ENCODE peak calls at places on chromosomes 6 and 20, in seven cellular contexts. I, H, M, U, R, B and E are unnamed samples.

GRCh38 chr6:9539231-9539755 is 875.6 kb downstream of the TFAP2A start:
- DNase-seq in U (no peak), R (no peak), B (no peak), H (no peak), I (no peak), M (no peak), E (no peak)

GRCh38 chr6:11436508-11437096 is 100.9 kb upstream of the TMEM170B start:
- DNase-seq in B (no peak), R (no peak), M (no peak), H (no peak), U (no peak), I (no peak), E (no peak)

GRCh38 chr6:26307830-26308229 is 57.2 kb upstream of the BTN3A2 start:
- DNase-seq in M (no peak), I (no peak), U (no peak), R (no peak), B (no peak), H (no peak), E (no peak)

GRCh38 chr6:32944265-32944664 is 3.4 kb upstream of the HLA-DMB start:
- DNase-seq in B (no peak), I (no peak), H (no peak), R (no peak), U (no peak), M (no peak), E (no peak)

GRCh38 chr20:56795492-56795891 is 166.4 kb downstream of the TFAP2C start:
- DNase-seq in H (no peak), B (no peak), I (no peak), U (no peak), M (no peak), R (no peak), E (no peak)

GRCh38 chr6:85185977-85186376 is 263.9 kb upstream of the NT5E start:
- DNase-seq in M (no peak), R (no peak), U (no peak), B (no peak), I (no peak), H (peak; percentile 72), E (peak; percentile 71)

GRCh38 chr20:57649617-57650015 is 29.4 kb upstream of the ZBP1 start:
- DNase-seq in I (no peak), R (no peak), M (no peak), H (no peak), U (no peak), B (no peak), E (no peak)

GRCh38 chr6:124887872-124888580 is 74.2 kb upstream of the RNF217 start:
- DNase-seq in H (no peak), B (no peak), I (no peak), R (no peak), M (no peak), U (no peak), E (no peak)

GRCh38 chr6:146029573-146030184 is 817 bp downstream of the GRM1 start:
- DNase-seq in H (no peak), U (no peak), I (peak; percentile 31), R (no peak), B (no peak), M (no peak), E (no peak)

GRCh38 chr6:167572841-167573271 is 248.0 kb downstream of the TTLL2 start:
- DNase-seq in M (no peak), R (no peak), B (no peak), I (peak; percentile 78), U (no peak), H (no peak), E (no peak)

GRCh38 chr6:130467146-130467545 is 101.3 kb downstream of the TMEM200A start:
- DNase-seq in U (no peak), M (no peak), B (no peak), H (no peak), I (no peak), R (no peak), E (no peak)

GRCh38 chr20:19552896-19553180 is 205.2 kb upstream of the RIN2 start:
- DNase-seq in B (no peak), I (no peak), R (no peak), M (no peak), U (no peak), H (no peak), E (no peak)

GRCh38 chr6:1771324-1771723 is 161.6 kb downstream of the FOXC1 start:
- DNase-seq in B (no peak), H (peak; percentile 68), M (no peak), U (no peak), R (no peak), I (no peak), E (peak; percentile 27)

GRCh38 chr20:23659989-23660837 is 22.5 kb upstream of the CST3 start:
- DNase-seq in I (no peak), R (no peak), M (no peak), U (no peak), B (no peak), H (peak; percentile 77), E (peak; percentile 44)

GRCh38 chr20:23663180-23663579 is 25.4 kb upstream of the CST3 start:
- DNase-seq in B (no peak), H (no peak), R (no peak), I (no peak), M (no peak), U (no peak), E (no peak)

GRCh38 chr20:23658989-23659609 is 21.3 kb upstream of the CST3 start:
- DNase-seq in M (no peak), R (no peak), H (no peak), U (no peak), I (no peak), B (no peak), E (no peak)

GRCh38 chr20:23662276-23662870 is 24.6 kb upstream of the CST3 start:
- DNase-seq in I (no peak), M (no peak), R (no peak), B (no peak), H (no peak), U (no peak), E (no peak)

DNA sequence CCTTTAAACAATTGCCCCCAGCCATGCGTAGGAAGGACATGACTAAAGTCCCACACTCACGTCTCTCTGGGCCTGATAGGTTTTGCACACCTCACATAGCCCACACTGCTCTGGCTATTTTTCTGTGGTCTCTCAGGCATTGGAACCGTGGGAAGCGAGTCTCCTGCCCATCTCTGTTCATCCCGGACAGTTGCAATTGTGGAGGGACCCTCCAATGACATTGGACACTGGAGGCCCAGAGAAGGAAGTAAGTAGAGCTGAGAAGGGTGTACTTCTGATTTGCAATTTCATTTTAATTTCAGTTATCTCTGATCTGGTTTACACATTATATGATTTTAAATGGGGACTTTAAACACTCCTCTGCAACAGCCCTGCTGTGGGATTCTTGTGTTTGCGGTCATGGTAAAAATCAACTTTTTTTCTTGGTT is 23.3 kb upstream of the CST3 start:
- DNase-seq in H (no peak), R (no peak), I (no peak), U (no peak), M (no peak), B (no peak), E (no peak)
- H3K4me3 ChIP-seq in H (no peak overlapping the region), R (no peak overlapping the region), I (no peak overlapping the region), U (no peak overlapping the region), M (no peak overlapping the region), B (no peak overlapping the region), E (no peak overlapping the region)

GRCh38 chr20:43358811-43359210 is 98.9 kb upstream of the SRSF6 start:
- DNase-seq in H (no peak), B (no peak), U (no peak), M (no peak), I (no peak), R (no peak), E (no peak)

GRCh38 chr20:43357352-43357751 is 100.3 kb upstream of the SRSF6 start:
- DNase-seq in I (no peak), R (no peak), M (no peak), H (no peak), U (no peak), B (no peak), E (no peak)

GRCh38 chr20:43355610-43356009 is 102.1 kb upstream of the SRSF6 start:
- DNase-seq in U (no peak), H (no peak), R (no peak), B (no peak), M (no peak), I (no peak), E (no peak)

GRCh38 chr20:43349841-43350240 is 107.9 kb upstream of the SRSF6 start:
- DNase-seq in I (no peak), H (no peak), U (no peak), B (no peak), R (no peak), M (no peak), E (no peak)

GRCh38 chr20:43352996-43353395 is 104.7 kb upstream of the SRSF6 start:
- DNase-seq in I (no peak), M (no peak), R (no peak), B (no peak), H (no peak), U (no peak), E (no peak)
- TF ChIP-seq CTCF in I (no peak), M (no peak), R (no peak), B (no peak), H (no peak), U (no peak), E (no peak)

GRCh38 chr20:32762754-32763201 is 593 bp downstream of the DNMT3B start:
- DNase-seq in R (no peak), I (no peak), U (no peak), H (peak; percentile 33), B (no peak), M (no peak), E (no peak)

GRCh38 chr20:32763202-32763999 is 1.2 kb downstream of the DNMT3B start:
- DNase-seq in M (no peak), U (no peak), H (peak; percentile 28), B (no peak), I (no peak), R (no peak), E (no peak)

GRCh38 chr20:32764000-32764960 is 2.1 kb downstream of the DNMT3B start:
- DNase-seq in H (no peak), R (no peak), U (no peak), B (no peak), I (no peak), M (no peak), E (no peak)

GRCh38 chr20:32761831-32762753 is at the start of gene DNMT3B:
- DNase-seq in M (no peak), I (peak; percentile 87), R (peak; percentile 85), B (peak; percentile 83), U (no peak), H (peak; percentile 94), E (peak; percentile 66)

GRCh38 chr20:32761417-32761830 is 761 bp upstream of the DNMT3B start:
- DNase-seq in I (no peak), B (no peak), H (no peak), R (no peak), U (no peak), M (no peak), E (no peak)
- H3K4me3 ChIP-seq in I (peak overlapping the region; percentile 80), B (peak overlapping the region; percentile 77), H (peak overlapping the region; percentile 84), R (peak overlapping the region; percentile 99), U (peak overlapping the region; percentile 92), M (peak overlapping the region; percentile 71), E (peak overlapping the region; percentile 78)

DNA sequence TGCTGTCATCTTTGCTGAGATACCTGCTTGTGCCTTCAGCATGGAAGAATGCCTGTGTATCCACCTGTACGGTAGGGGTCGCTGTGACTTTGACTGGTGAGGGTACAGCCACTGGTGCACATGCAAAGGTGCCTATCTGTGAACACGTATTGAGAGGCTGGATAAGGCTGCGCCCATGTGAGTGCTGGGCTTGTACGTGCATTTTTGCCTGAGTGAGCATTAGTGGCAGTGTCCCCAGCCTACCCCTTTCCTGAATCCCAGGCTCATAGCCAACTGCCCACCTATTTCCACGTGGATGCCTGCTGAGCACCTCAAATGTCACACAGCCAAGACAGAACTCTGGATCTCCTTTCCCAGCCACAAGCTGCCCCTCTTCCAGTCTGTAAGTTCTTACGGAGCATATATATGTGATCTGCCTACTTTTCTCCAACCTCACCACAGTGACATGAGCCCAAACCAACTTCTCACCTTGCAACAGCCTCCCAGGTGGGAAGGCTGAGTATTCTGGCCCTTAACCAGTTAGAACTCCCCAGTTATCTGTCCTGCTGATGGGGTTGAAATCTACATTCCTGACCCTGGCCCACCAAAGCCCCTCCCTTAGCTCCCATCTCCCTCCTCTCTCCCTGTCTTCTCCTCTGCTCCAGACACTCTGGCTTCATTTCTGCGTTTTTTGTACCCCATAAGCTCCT is 1.1 kb upstream of the SLC2A10 start:
- DNase-seq in H (no peak), U (no peak), B (no peak), R (no peak), I (no peak), M (no peak), E (no peak)
- TF ChIP-seq CTCF in H (no peak), U (no peak), B (no peak), R (no peak), I (no peak), M (peak; percentile 79), E (peak; percentile 0)